ENCODE peak calls at places on chromosomes 6 and 20, in eight cellular contexts. One of them, this sample, is unnamed.

GRCh38 chr6:44580901-44581300 is 193.4 kb downstream of the CDC5L start:
- DNase-seq in NCI-H1417: no peak
- DNase-seq in stimulated activated CD4-positive, alpha-beta T cell treated with anti-CD3 and anti-CD28 coated beads, Interleukin-15, amount 100 ng/mL, for 1 hour: no peak
- DNase-seq in fibroblast of lung: peak
- DNase-seq in occipital lobe: no peak
- DNase-seq in cardiac fibroblast: peak
- DNase-seq in NCI-H2171 treated with DMSO at 0.1 percent for 48 hours: no peak
- DNase-seq in neural crest cell: no peak
- DNase-seq in this sample: no peak

GRCh38 chr20:48440916-48441315 is 386.9 kb downstream of the PREX1 start:
- DNase-seq in NCI-H1417: no peak
- DNase-seq in stimulated activated CD4-positive, alpha-beta T cell treated with anti-CD3 and anti-CD28 coated beads, Interleukin-15, amount 100 ng/mL, for 1 hour: no peak
- DNase-seq in fibroblast of lung: no peak
- DNase-seq in occipital lobe: no peak
- DNase-seq in cardiac fibroblast: no peak
- DNase-seq in NCI-H2171 treated with DMSO at 0.1 percent for 48 hours: no peak
- DNase-seq in neural crest cell: no peak
- DNase-seq in this sample: no peak

GRCh38 chr6:139977887-139978332 is 603.5 kb upstream of the CITED2 start:
- DNase-seq in NCI-H1417: no peak
- DNase-seq in stimulated activated CD4-positive, alpha-beta T cell treated with anti-CD3 and anti-CD28 coated beads, Interleukin-15, amount 100 ng/mL, for 1 hour: no peak
- DNase-seq in fibroblast of lung: peak
- DNase-seq in occipital lobe: no peak
- DNase-seq in cardiac fibroblast: peak
- DNase-seq in NCI-H2171 treated with DMSO at 0.1 percent for 48 hours: no peak
- DNase-seq in neural crest cell: no peak
- DNase-seq in this sample: no peak

GRCh38 chr6:47483853-47484546 is 6.4 kb downstream of the CD2AP start:
- DNase-seq in NCI-H1417: no peak
- DNase-seq in stimulated activated CD4-positive, alpha-beta T cell treated with anti-CD3 and anti-CD28 coated beads, Interleukin-15, amount 100 ng/mL, for 1 hour: no peak
- DNase-seq in fibroblast of lung: peak
- DNase-seq in occipital lobe: no peak
- DNase-seq in cardiac fibroblast: peak
- DNase-seq in NCI-H2171 treated with DMSO at 0.1 percent for 48 hours: no peak
- DNase-seq in neural crest cell: no peak
- DNase-seq in this sample: no peak

GRCh38 chr6:13668291-13668928 is 43.2 kb downstream of the RANBP9 start:
- DNase-seq in NCI-H1417: no peak
- DNase-seq in stimulated activated CD4-positive, alpha-beta T cell treated with anti-CD3 and anti-CD28 coated beads, Interleukin-15, amount 100 ng/mL, for 1 hour: no peak
- DNase-seq in fibroblast of lung: no peak
- DNase-seq in occipital lobe: no peak
- DNase-seq in cardiac fibroblast: peak
- DNase-seq in NCI-H2171 treated with DMSO at 0.1 percent for 48 hours: no peak
- DNase-seq in neural crest cell: no peak
- DNase-seq in this sample: no peak

GRCh38 chr6:112413805-112414204 is 66.7 kb downstream of the RFPL4B start:
- DNase-seq in NCI-H1417: no peak
- DNase-seq in stimulated activated CD4-positive, alpha-beta T cell treated with anti-CD3 and anti-CD28 coated beads, Interleukin-15, amount 100 ng/mL, for 1 hour: no peak
- DNase-seq in fibroblast of lung: no peak
- DNase-seq in occipital lobe: no peak
- DNase-seq in cardiac fibroblast: no peak
- DNase-seq in NCI-H2171 treated with DMSO at 0.1 percent for 48 hours: no peak
- DNase-seq in neural crest cell: no peak
- DNase-seq in this sample: no peak

GRCh38 chr6:116876635-116877611 is at the start of gene RFX6:
- DNase-seq in NCI-H1417: peak
- DNase-seq in stimulated activated CD4-positive, alpha-beta T cell treated with anti-CD3 and anti-CD28 coated beads, Interleukin-15, amount 100 ng/mL, for 1 hour: no peak
- DNase-seq in fibroblast of lung: no peak
- DNase-seq in occipital lobe: no peak
- DNase-seq in cardiac fibroblast: no peak
- DNase-seq in NCI-H2171 treated with DMSO at 0.1 percent for 48 hours: no peak
- DNase-seq in neural crest cell: no peak
- DNase-seq in this sample: no peak

GRCh38 chr6:37483917-37484785 is 15.5 kb downstream of the CCDC167 start:
- DNase-seq in NCI-H1417: peak
- DNase-seq in stimulated activated CD4-positive, alpha-beta T cell treated with anti-CD3 and anti-CD28 coated beads, Interleukin-15, amount 100 ng/mL, for 1 hour: peak
- DNase-seq in fibroblast of lung: peak
- DNase-seq in occipital lobe: no peak
- DNase-seq in cardiac fibroblast: peak
- DNase-seq in NCI-H2171 treated with DMSO at 0.1 percent for 48 hours: peak
- DNase-seq in neural crest cell: peak
- DNase-seq in this sample: no peak

GRCh38 chr6:163759542-163759941 is 345.0 kb downstream of the QKI start:
- DNase-seq in NCI-H1417: no peak
- DNase-seq in stimulated activated CD4-positive, alpha-beta T cell treated with anti-CD3 and anti-CD28 coated beads, Interleukin-15, amount 100 ng/mL, for 1 hour: no peak
- DNase-seq in fibroblast of lung: no peak
- DNase-seq in occipital lobe: no peak
- DNase-seq in cardiac fibroblast: no peak
- DNase-seq in NCI-H2171 treated with DMSO at 0.1 percent for 48 hours: no peak
- DNase-seq in neural crest cell: no peak
- DNase-seq in this sample: no peak

GRCh38 chr6:31764239-31764638 is 1.8 kb downstream of the SAPCD1 start:
- DNase-seq in NCI-H1417: no peak
- DNase-seq in stimulated activated CD4-positive, alpha-beta T cell treated with anti-CD3 and anti-CD28 coated beads, Interleukin-15, amount 100 ng/mL, for 1 hour: no peak
- DNase-seq in fibroblast of lung: no peak
- DNase-seq in occipital lobe: no peak
- DNase-seq in cardiac fibroblast: no peak
- DNase-seq in NCI-H2171 treated with DMSO at 0.1 percent for 48 hours: no peak
- DNase-seq in neural crest cell: no peak
- DNase-seq in this sample: no peak

GRCh38 chr6:101878554-101879276 is 485.2 kb downstream of the GRIK2 start:
- DNase-seq in NCI-H1417: no peak
- DNase-seq in stimulated activated CD4-positive, alpha-beta T cell treated with anti-CD3 and anti-CD28 coated beads, Interleukin-15, amount 100 ng/mL, for 1 hour: no peak
- DNase-seq in fibroblast of lung: no peak
- DNase-seq in occipital lobe: no peak
- DNase-seq in cardiac fibroblast: peak
- DNase-seq in NCI-H2171 treated with DMSO at 0.1 percent for 48 hours: no peak
- DNase-seq in neural crest cell: no peak
- DNase-seq in this sample: no peak

GRCh38 chr6:15431762-15432495 is 186.1 kb downstream of the JARID2 start:
- DNase-seq in NCI-H1417: no peak
- DNase-seq in stimulated activated CD4-positive, alpha-beta T cell treated with anti-CD3 and anti-CD28 coated beads, Interleukin-15, amount 100 ng/mL, for 1 hour: no peak
- DNase-seq in fibroblast of lung: no peak
- DNase-seq in occipital lobe: no peak
- DNase-seq in cardiac fibroblast: peak
- DNase-seq in NCI-H2171 treated with DMSO at 0.1 percent for 48 hours: no peak
- DNase-seq in neural crest cell: no peak
- DNase-seq in this sample: no peak

This sample was measured in GOT3.